ENCODE peak calls at places on chromosomes 7 and 10, in five cellular contexts. A is heart right ventricle, N is cardiac muscle cell, O is mucosa of descending colon, H is prostate gland. Q is an unnamed sample.

GRCh38 chr7:127885843-127886242 is 145.4 kb downstream of the LRRC4 start:
- DNase-seq in A (peak), H (no peak), O (no peak), N (peak), Q (peak)

GRCh38 chr7:135160098-135160857 is 10.2 kb downstream of the CYREN start:
- DNase-seq in O (no peak), A (peak), N (peak), H (no peak), Q (peak)

GRCh38 chr10:46293832-46294640 is 7.2 kb downstream of the ANTXRL start:
- DNase-seq in A (no peak), H (no peak), O (peak), N (peak), Q (no peak)

GRCh38 chr7:8605227-8605626 is 171.8 kb downstream of the NXPH1 start:
- DNase-seq in H (no peak), N (no peak), O (no peak), A (no peak), Q (no peak)

GRCh38 chr7:131956864-131957263 is 400.4 kb upstream of the PODXL start:
- DNase-seq in H (no peak), N (no peak), A (no peak), O (no peak), Q (no peak)

GRCh38 chr7:120989571-120990220 is 1.2 kb downstream of the CPED1 start:
- DNase-seq in H (no peak), N (no peak), A (peak), O (no peak), Q (no peak)

GRCh38 chr7:131504157-131504899 is 52.1 kb downstream of the PODXL start:
- DNase-seq in N (no peak), A (no peak), O (no peak), H (no peak), Q (no peak)

GRCh38 chr10:119242191-119242590 is 34.8 kb downstream of the GRK5 start:
- DNase-seq in A (no peak), N (no peak), H (no peak), O (no peak), Q (no peak)

GRCh38 chr7:117673839-117674238 is 194.0 kb downstream of the CFTR start:
- DNase-seq in A (no peak), N (peak), H (peak), O (no peak), Q (peak)

GRCh38 chr7:83162402-83163256 is at the start of gene PCLO:
- DNase-seq in N (peak), O (peak), H (peak), A (peak), Q (peak)

GRCh38 chr10:112375721-112376577 is 2.0 kb downstream of the ACSL5 start:
- DNase-seq in H (peak), O (peak), A (peak), N (peak), Q (peak)

GRCh38 chr10:110918269-110918632 is 729 bp downstream of the BBIP1 start:
- DNase-seq in O (peak), N (no peak), H (peak), A (peak), Q (peak)

GRCh38 chr10:132257271-132257670 is 50.5 kb downstream of the STK32C start:
- DNase-seq in O (no peak), H (no peak), A (no peak), N (peak), Q (peak)

GRCh38 chr7:2937701-2938513 is 93.8 kb upstream of the GNA12 start:
- DNase-seq in N (no peak), A (no peak), O (no peak), H (no peak), Q (no peak)

GRCh38 chr10:115092555-115093285 is 445 bp upstream of the ATRNL1 start:
- DNase-seq in N (peak), O (no peak), A (peak), H (no peak), Q (peak)

GRCh38 chr10:70544431-70545340 is 57.9 kb downstream of the PRF1 start:
- DNase-seq in A (no peak), H (no peak), O (no peak), N (no peak), Q (no peak)

GRCh38 chr10:42691361-42692120 is 53.2 kb upstream of the ZNF33B start:
- DNase-seq in O (no peak), H (no peak), N (no peak), A (no peak), Q (no peak)

GRCh38 chr7:22627136-22627535 is 99.9 kb upstream of the IL6 start:
- DNase-seq in A (no peak), O (no peak), N (peak), H (no peak), Q (no peak)

GRCh38 chr7:46859963-46860475 is 721.9 kb downstream of the TNS3 start:
- DNase-seq in A (peak), N (peak), O (no peak), H (no peak), Q (peak)

GRCh38 chr7:41702635-41703371 is at the start of gene INHBA:
- DNase-seq in H (no peak), A (peak), N (peak), O (no peak), Q (peak)

GRCh38 chr10:84613336-84614021 is 285.1 kb downstream of the CCSER2 start:
- DNase-seq in O (no peak), A (peak), H (peak), N (peak), Q (peak)

GRCh38 chr10:48456361-48456804 is 148.5 kb downstream of the ARHGAP22 start:
- DNase-seq in H (no peak), N (peak), A (peak), O (peak), Q (no peak)

GRCh38 chr10:2144584-2144983 is 407.3 kb upstream of the ADARB2 start:
- DNase-seq in A (no peak), N (no peak), H (no peak), O (no peak), Q (no peak)

GRCh38 chr7:25822823-25823222 is 329.2 kb upstream of the NFE2L3 start:
- DNase-seq in O (no peak), N (no peak), A (no peak), H (no peak), Q (no peak)

GRCh38 chr7:25828468-25828867 is 323.5 kb upstream of the NFE2L3 start:
- DNase-seq in H (no peak), A (no peak), O (no peak), N (no peak), Q (no peak)

GRCh38 chr7:25821225-25821624 is 330.8 kb upstream of the NFE2L3 start:
- DNase-seq in O (no peak), H (no peak), A (no peak), N (no peak), Q (no peak)

GRCh38 chr7:25820432-25821040 is 331.5 kb upstream of the NFE2L3 start:
- DNase-seq in A (no peak), O (no peak), N (no peak), H (no peak), Q (peak)

DNA sequence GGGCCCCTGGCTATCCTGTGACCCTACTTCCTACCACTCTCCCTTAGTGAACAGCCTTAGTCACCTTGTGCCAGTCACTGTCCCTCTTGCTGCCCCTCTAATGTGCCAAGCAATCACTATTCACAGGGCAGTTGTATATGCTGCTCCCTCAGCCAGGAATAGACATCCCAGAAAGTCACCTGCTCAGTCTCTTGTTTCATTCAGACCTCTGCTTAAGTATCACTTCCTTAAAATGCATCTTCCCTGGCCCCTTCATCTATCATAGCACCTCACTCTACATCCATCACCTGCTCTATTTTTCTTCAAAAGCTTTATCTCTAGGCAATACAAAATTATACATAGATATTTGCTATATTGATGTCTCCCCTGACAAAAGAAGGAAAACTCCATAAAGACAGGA is 328.4 kb upstream of the NFE2L3 start:
- DNase-seq in O (no peak), A (no peak), N (no peak), H (no peak), Q (no peak)
- TF ChIP-seq CTCF in O (no peak), A (no peak), N (no peak), H (no peak), Q (no peak)

GRCh38 chr7:101164071-101164840 is 1.1 kb downstream of the VGF start:
- DNase-seq in N (peak), O (no peak), H (no peak), A (peak), Q (peak)
- H3K4me3 ChIP-seq in N (peak), O (no peak), H (peak), A (peak), Q (peak)

GRCh38 chr10:137031-137430 is 1.8 kb downstream of the ZMYND11 start:
- DNase-seq in N (peak), O (no peak), H (no peak), A (no peak), Q (peak)
- TF ChIP-seq CTCF in N (peak), O (no peak), H (no peak), A (peak), Q (peak)

GRCh38 chr7:95517870-95518269 is 32.1 kb downstream of the ASB4 start:
- DNase-seq in A (no peak), O (no peak), N (no peak), H (no peak), Q (no peak)
- H3K4me3 ChIP-seq in A (no peak), O (no peak), N (no peak), H (no peak), Q (no peak)

DNA sequence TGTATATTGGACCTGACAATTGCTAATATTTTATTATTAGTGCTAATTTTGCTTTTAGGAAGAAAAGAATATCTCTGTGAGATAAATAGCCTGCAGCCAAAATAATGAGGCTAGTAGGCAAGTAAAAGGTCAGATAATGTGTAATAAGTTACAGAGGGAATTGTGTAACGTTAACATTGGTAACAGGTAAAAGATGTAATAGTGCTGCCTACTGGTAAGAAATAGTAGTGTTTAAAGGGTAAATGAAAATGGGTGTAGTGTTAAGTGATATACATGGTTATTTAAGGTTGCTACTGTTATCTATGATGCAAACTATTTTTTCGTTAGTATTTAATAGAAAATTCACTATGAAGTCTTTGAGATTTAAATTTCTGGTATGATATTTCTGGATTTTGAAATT is 9.2 kb upstream of the FOXP2 start:
- DNase-seq in O (no peak), N (peak), H (no peak), A (no peak), Q (peak)
- TF ChIP-seq CTCF in O (no peak), N (peak), H (no peak), A (no peak), Q (peak)

DNA sequence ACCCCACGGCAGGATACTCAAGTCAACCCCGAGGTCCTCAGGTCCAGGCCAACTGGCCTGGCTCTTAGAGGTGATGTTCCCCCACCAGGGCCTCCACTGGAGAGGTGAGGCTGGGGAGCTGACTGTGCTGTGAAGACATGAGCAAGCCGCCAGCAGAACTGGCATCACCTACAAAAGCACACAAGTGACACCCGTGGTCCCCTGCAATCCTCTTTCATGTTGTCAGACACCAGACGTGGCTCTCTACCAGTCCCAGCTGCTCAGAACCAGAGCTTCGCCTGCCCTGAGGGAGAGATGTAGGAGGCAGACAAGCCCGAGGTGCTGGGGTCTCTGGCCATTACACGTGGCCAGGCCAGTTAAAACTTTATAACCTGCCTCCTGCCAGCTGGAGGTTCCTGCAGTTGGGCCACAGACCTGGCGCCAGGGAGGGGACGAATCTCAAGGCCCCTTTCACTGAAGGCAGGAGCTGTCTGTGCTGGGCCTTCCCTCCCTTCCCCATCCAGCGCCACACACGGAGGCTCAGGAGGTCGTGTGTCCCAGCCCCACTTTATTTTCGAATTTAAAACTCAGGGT is 2.2 kb downstream of the COMTD1 start:
- DNase-seq in N (no peak), A (no peak), O (no peak), H (no peak), Q (no peak)
- H3K4me3 ChIP-seq in N (peak), A (peak), O (no peak), H (peak), Q (no peak)

DNA sequence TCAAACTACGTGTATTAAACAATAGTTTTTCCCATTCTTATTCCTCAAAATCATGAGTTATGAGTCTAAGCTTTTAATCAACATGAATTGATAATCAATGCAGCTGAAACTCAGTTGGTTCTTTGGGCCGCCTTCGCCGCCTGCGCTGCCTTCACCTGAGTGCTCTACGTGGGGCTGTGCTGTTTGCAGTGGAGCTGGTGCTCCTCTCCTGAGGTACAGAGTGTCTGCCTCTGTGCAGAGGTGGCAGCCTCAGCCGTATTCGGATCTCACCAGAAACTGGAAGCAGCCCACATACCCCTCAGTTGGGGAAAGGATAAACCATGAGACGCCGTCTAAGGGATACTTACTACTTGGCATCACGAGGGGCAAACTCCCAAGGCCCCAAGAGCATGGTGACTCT is 15.5 kb downstream of the NOM1 start:
- DNase-seq in N (no peak), O (no peak), H (no peak), A (no peak), Q (no peak)
- TF ChIP-seq CTCF in N (no peak), O (no peak), H (no peak), A (no peak), Q (no peak)